ENCODE peak calls at places on chromosomes 3 and 15, in nine cellular contexts. F, O, N, H, V, C, K, A and M are unnamed samples.

GRCh38 chr3:31561891-31562290 is 29.2 kb downstream of the STT3B start:
- ATAC-seq in F (no peak), O (peak; percentile 22), N (no peak), H (peak; percentile 19), V (no peak), C (peak; percentile 34), K (no peak), A (no peak), M (no peak)

GRCh38 chr15:70101459-70102113 is 3.9 kb upstream of the TLE3 start:
- ATAC-seq in F (peak; percentile 1), O (no peak), N (no peak), H (no peak), V (peak; percentile 23), C (no peak), K (no peak), A (no peak), M (no peak)

GRCh38 chr3:40847571-40847992 is 322.8 kb downstream of the ZNF621 start:
- ATAC-seq in F (no peak), O (no peak), N (peak; percentile 35), H (no peak), V (peak; percentile 92), C (no peak), K (peak; percentile 34), A (peak; percentile 87), M (no peak)

GRCh38 chr3:190325923-190326322 is 3.7 kb upstream of the CLDN1 start:
- ATAC-seq in F (no peak), O (no peak), N (peak; percentile 64), H (no peak), V (no peak), C (no peak), K (no peak), A (no peak), M (peak; percentile 72)

GRCh38 chr3:52327486-52328290 is 11.6 kb downstream of the DNAH1 start:
- ATAC-seq in F (no peak), O (no peak), N (no peak), H (no peak), V (no peak), C (no peak), K (no peak), A (no peak), M (no peak)

GRCh38 chr3:60809857-60810256 is 441.4 kb downstream of the FHIT start:
- ATAC-seq in F (no peak), O (no peak), N (peak; percentile 56), H (no peak), V (no peak), C (no peak), K (no peak), A (no peak), M (peak; percentile 87)

GRCh38 chr3:72185549-72186484 is 400.9 kb upstream of the PROK2 start:
- ATAC-seq in F (peak; percentile 63), O (no peak), N (peak; percentile 97), H (peak; percentile 80), V (peak; percentile 22), C (no peak), K (peak; percentile 39), A (no peak), M (no peak)

GRCh38 chr3:42638339-42638842 is 15.1 kb upstream of the ZBTB47 start:
- ATAC-seq in F (no peak), O (peak; percentile 80), N (no peak), H (peak; percentile 76), V (no peak), C (peak; percentile 57), K (no peak), A (no peak), M (no peak)

GRCh38 chr3:32281570-32282106 is 43.2 kb downstream of the CMTM8 start:
- ATAC-seq in F (no peak), O (no peak), N (no peak), H (no peak), V (no peak), C (no peak), K (no peak), A (no peak), M (no peak)

GRCh38 chr15:70559223-70559823 is 204.0 kb downstream of the UACA start:
- ATAC-seq in F (peak; percentile 80), O (peak; percentile 99), N (no peak), H (peak; percentile 82), V (peak; percentile 79), C (peak; percentile 90), K (no peak), A (peak; percentile 63), M (peak; percentile 46)

GRCh38 chr15:28133281-28133680 is 34.2 kb upstream of the OCA2 start:
- ATAC-seq in F (peak; percentile 44), O (no peak), N (no peak), H (no peak), V (no peak), C (no peak), K (no peak), A (no peak), M (no peak)

GRCh38 chr3:72563690-72564370 is 284.4 kb downstream of the SHQ1 start:
- ATAC-seq in F (no peak), O (no peak), N (no peak), H (no peak), V (no peak), C (no peak), K (no peak), A (no peak), M (no peak)

GRCh38 chr3:46416134-46417119 is 9.4 kb downstream of the CCRL2 start:
- ATAC-seq in F (no peak), O (no peak), N (no peak), H (peak; percentile 69), V (no peak), C (no peak), K (no peak), A (no peak), M (no peak)